ENCODE peak calls at places on chromosomes 16 and 17, in nine cellular contexts. O, I, J, Q, X, Z, S, P and E are unnamed samples.

GRCh38 chr16:15981382-15981781 is 32.0 kb downstream of the ABCC1 start:
- DNase-seq in S (no peak), Q (no peak), Z (no peak), J (no peak), X (no peak), I (no peak), O (no peak), P (no peak), E (no peak)

GRCh38 chr17:17913695-17914332 is 58.4 kb downstream of the TOM1L2 start:
- DNase-seq in I (peak; percentile 60), S (peak; percentile 72), Q (peak; percentile 97), P (peak; percentile 86), X (peak; percentile 76), O (peak; percentile 72), J (peak; percentile 75), Z (peak; percentile 95), E (peak; percentile 91)

GRCh38 chr17:20116683-20117309 is 107.6 kb downstream of the SPECC1 start:
- DNase-seq in Z (peak; percentile 39), O (no peak), Q (peak; percentile 64), P (peak; percentile 28), J (peak; percentile 48), X (peak; percentile 61), S (no peak), I (peak; percentile 55), E (peak; percentile 66)

GRCh38 chr17:31390748-31391495 is 553 bp upstream of the RAB11FIP4 start:
- DNase-seq in J (peak; percentile 12), Q (no peak), P (no peak), S (no peak), Z (no peak), I (no peak), O (no peak), X (no peak), E (no peak)

GRCh38 chr17:38732376-38733314 is 2.5 kb downstream of the CISD3 start:
- DNase-seq in X (no peak), S (no peak), J (peak; percentile 91), P (no peak), Q (no peak), I (no peak), O (no peak), Z (no peak), E (no peak)

GRCh38 chr17:27473748-27474609 is 17.7 kb downstream of the KSR1 start:
- DNase-seq in J (peak; percentile 81), X (peak; percentile 53), P (no peak), Z (no peak), S (peak; percentile 57), Q (no peak), O (no peak), I (peak; percentile 76), E (peak; percentile 21)

GRCh38 chr17:56891751-56892150 is 22.1 kb downstream of the TRIM25 start:
- DNase-seq in Q (no peak), X (no peak), I (no peak), J (peak; percentile 25), Z (no peak), P (no peak), S (peak; percentile 55), O (no peak), E (no peak)

GRCh38 chr17:43660816-43661493 is 767 bp downstream of the MEOX1 start:
- DNase-seq in I (no peak), Z (no peak), Q (no peak), P (no peak), X (no peak), S (no peak), O (peak; percentile 53), J (no peak), E (no peak)

GRCh38 chr17:27754549-27754948 is 45.8 kb downstream of the NOS2 start:
- DNase-seq in Z (no peak), Q (no peak), X (no peak), P (peak; percentile 6), O (no peak), S (no peak), J (no peak), I (no peak), E (no peak)

GRCh38 chr16:30121741-30122620 is 1.0 kb downstream of the MAPK3 start:
- DNase-seq in Q (no peak), I (peak; percentile 87), Z (peak; percentile 25), J (peak; percentile 39), P (peak; percentile 67), O (peak; percentile 87), X (peak; percentile 21), S (peak; percentile 44), E (peak; percentile 75)

GRCh38 chr16:30000768-30001631 is 5.0 kb downstream of the INO80E start:
- DNase-seq in P (no peak), I (no peak), Q (no peak), O (peak; percentile 48), J (no peak), X (no peak), S (no peak), Z (no peak), E (no peak)

GRCh38 chr16:55812951-55813350 is 19.9 kb downstream of the CES1 start:
- DNase-seq in O (no peak), I (no peak), P (no peak), S (no peak), Z (no peak), J (no peak), X (no peak), Q (no peak), E (no peak)

GRCh38 chr16:55821210-55821609 is 11.7 kb downstream of the CES1 start:
- DNase-seq in I (no peak), Q (no peak), S (no peak), J (no peak), X (no peak), Z (no peak), O (no peak), P (no peak), E (no peak)

GRCh38 chr16:55815320-55815719 is 17.6 kb downstream of the CES1 start:
- DNase-seq in Q (no peak), Z (no peak), X (no peak), I (no peak), J (no peak), O (no peak), P (no peak), S (no peak), E (no peak)

GRCh38 chr16:55820615-55821014 is 12.3 kb downstream of the CES1 start:
- DNase-seq in O (no peak), P (no peak), Q (no peak), X (no peak), Z (no peak), S (no peak), J (no peak), I (no peak), E (no peak)

DNA sequence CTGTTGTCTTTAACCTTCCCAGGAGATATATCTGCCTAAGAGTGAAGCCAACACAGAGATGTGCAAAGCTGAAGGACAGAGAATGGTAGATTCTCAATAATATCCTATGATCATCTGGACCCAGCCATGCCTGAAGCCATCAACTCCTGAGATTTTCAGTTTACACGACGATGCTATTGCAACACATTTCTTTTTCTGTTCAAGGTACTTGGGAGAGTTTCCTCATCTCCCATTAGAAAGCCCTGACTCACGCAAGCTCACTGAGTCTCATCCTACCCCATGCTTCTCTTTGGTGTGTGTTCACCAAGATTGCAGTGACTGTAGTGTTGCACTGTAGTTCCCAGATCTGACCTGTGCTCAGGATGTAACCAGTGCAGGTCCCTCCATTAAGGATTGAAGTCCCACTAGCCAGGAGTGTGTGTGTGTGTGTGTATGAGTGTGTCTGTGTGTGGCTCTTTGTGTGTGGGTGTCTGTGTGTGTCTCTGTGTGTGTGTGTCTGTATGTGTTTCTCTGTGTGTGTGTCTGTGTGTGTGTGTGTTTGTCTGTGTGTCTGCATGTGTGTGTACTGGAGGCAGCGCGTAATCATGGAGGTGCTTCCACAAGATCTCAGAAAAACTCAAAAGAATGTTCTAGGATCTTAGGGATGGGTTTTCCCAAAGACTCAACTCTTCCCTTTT is 15.5 kb downstream of the CES1 start:
- DNase-seq in O (no peak), I (no peak), P (no peak), S (no peak), Z (no peak), Q (no peak), X (no peak), J (no peak), E (no peak)
- TF ChIP-seq CTCF in O (no peak), I (no peak), P (no peak), S (no peak), Z (no peak), Q (no peak), X (no peak), J (no peak), E (no peak)

DNA sequence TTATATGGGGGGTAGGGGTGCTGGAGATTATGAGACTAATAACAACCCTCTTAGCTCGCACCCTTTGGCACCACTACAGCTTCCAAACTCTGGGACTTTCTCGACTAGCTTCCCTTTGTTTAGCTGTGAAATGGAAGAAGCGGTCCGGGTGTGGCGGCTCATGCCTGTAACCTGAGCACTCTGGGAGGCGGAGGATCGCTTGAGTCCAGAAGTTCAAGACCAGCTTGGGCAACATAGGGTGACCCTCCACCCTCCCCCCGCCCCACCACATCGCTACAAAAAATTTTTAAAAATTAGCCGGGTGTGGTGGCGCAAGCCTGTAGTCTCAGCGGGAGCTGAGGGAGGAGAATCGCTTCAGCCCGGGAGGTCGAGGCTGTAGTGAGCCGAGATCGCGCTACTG is 807 bp upstream of the CDH3 start:
- DNase-seq in X (no peak), J (no peak), O (no peak), P (no peak), I (no peak), Q (peak; percentile 69), S (no peak), Z (no peak), E (no peak)
- H3K4me3 ChIP-seq in X (no peak overlapping the region), J (no peak overlapping the region), O (no peak overlapping the region), P (peak overlapping the region; percentile 65), I (no peak overlapping the region), Q (peak overlapping the region; percentile 88), S (no peak overlapping the region), Z (no peak overlapping the region), E (no peak overlapping the region)

DNA sequence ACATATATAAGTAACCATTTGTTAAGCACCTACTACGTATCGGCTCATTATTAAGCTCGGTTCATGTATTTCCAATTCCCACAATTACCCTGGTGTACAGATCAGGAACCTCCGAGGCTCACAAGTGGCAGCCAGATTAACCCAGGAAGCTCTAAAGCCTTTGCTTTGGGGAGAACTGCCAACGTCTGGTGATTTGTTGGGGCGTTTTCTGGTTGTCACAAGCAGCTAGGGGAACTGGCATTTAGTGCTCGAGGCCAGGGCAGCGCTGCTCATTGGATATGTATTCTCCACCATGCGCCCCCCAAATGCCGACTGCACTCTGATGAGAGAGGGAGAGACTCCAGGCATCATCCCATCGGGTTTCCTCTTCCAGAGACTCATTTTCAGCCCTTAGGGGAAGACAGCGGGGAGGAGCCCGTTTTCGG is 541 bp downstream of the ZNF18 start:
- DNase-seq in Z (no peak), J (peak; percentile 37), I (peak; percentile 40), S (no peak), P (no peak), O (no peak), X (peak; percentile 32), Q (peak; percentile 41), E (peak; percentile 35)
- TF ChIP-seq CTCF in Z (no peak), J (no peak), I (no peak), S (no peak), P (no peak), O (no peak), X (peak; percentile 6), Q (peak; percentile 13), E (peak; percentile 9)

DNA sequence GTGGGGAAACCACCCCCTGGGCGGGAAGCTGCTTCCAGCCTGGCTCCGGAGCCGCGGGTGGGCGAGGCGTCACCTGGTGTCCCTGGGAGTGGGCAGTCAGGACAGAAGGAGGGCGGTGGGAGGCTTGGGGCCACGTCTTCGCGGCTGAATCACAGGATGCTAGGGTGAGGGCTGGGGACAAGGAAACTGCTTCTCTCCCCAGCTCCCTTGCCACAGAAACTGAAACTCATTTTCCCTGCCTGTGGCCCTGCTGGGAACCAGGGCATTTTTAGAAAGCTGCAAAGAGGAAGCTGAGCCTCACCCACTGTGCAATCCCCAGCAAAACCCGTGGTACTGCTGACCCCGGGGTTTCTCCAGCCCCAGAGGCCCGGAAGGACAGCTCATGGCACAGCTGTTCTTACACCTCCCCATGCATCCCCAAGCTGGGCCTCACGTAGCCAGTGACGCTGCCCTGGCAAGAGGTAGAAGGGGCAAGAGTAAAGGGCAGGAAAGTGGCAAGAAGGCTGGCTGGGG is 8.2 kb downstream of the RHBDF2 start:
- DNase-seq in P (no peak), X (peak; percentile 87), S (peak; percentile 71), J (no peak), I (peak; percentile 61), O (peak; percentile 84), Q (peak; percentile 71), Z (peak; percentile 87), E (peak; percentile 92)
- H3K4me3 ChIP-seq in P (no peak overlapping the region), X (peak overlapping the region; percentile 18), S (no peak overlapping the region), J (no peak overlapping the region), I (peak overlapping the region; percentile 15), O (no peak overlapping the region), Q (no peak overlapping the region), Z (no peak overlapping the region), E (peak overlapping the region; percentile 43)